ENCODE peak calls at places on chromosomes 12 and 14, in six cellular contexts. Z, V, D, U, A and H are unnamed samples.

GRCh38 chr12:89461190-89461589 is 63.4 kb downstream of the GALNT4 start:
- DNase-seq in Z (no peak), V (no peak), D (no peak), U (no peak), A (no peak), H (no peak)

GRCh38 chr12:103181366-103182152 is 224.1 kb downstream of the ASCL1 start:
- DNase-seq in Z (no peak), V (no peak), D (no peak), U (no peak), A (no peak), H (no peak)

GRCh38 chr12:54139030-54139429 is 49.8 kb downstream of the SMUG1 start:
- DNase-seq in Z (no peak), V (no peak), D (no peak), U (no peak), A (no peak), H (no peak)

GRCh38 chr12:4271433-4272013 is 2.0 kb upstream of the CCND2 start:
- DNase-seq in Z (no peak), V (no peak), D (no peak), U (no peak), A (peak; percentile 41), H (peak; percentile 70)

GRCh38 chr14:95078841-95079240 is 78.5 kb downstream of the DICER1 start:
- DNase-seq in Z (no peak), V (no peak), D (no peak), U (no peak), A (no peak), H (no peak)

GRCh38 chr12:110421701-110422100 is 18.2 kb upstream of the ANAPC7 start:
- DNase-seq in Z (no peak), V (no peak), D (no peak), U (no peak), A (no peak), H (no peak)

GRCh38 chr12:66573605-66574004 is 105.3 kb downstream of the GRIP1 start:
- DNase-seq in Z (no peak), V (no peak), D (no peak), U (peak; percentile 7), A (no peak), H (no peak)

GRCh38 chr12:111424793-111425251 is 19.1 kb downstream of the SH2B3 start:
- DNase-seq in Z (no peak), V (no peak), D (no peak), U (no peak), A (no peak), H (no peak)

GRCh38 chr12:100716658-100716948 is 78.0 kb upstream of the ANO4 start:
- DNase-seq in Z (no peak), V (no peak), D (no peak), U (no peak), A (no peak), H (no peak)

GRCh38 chr14:103928011-103928890 is at the start of gene TDRD9:
- DNase-seq in Z (no peak), V (no peak), D (peak; percentile 32), U (no peak), A (peak; percentile 79), H (no peak)

GRCh38 chr14:103930051-103930604 is 1.9 kb downstream of the TDRD9 start:
- DNase-seq in Z (peak; percentile 48), V (no peak), D (no peak), U (no peak), A (no peak), H (no peak)

GRCh38 chr14:103925316-103925715 is 2.9 kb upstream of the TDRD9 start:
- DNase-seq in Z (no peak), V (no peak), D (no peak), U (no peak), A (no peak), H (no peak)

GRCh38 chr14:103923863-103924262 is 4.4 kb upstream of the TDRD9 start:
- DNase-seq in Z (no peak), V (no peak), D (no peak), U (no peak), A (no peak), H (peak; percentile 60)

GRCh38 chr14:103927566-103927965 is 690 bp upstream of the TDRD9 start:
- DNase-seq in Z (no peak), V (no peak), D (no peak), U (no peak), A (no peak), H (no peak)
- TF ChIP-seq POLR2A in Z (no peak), V (no peak), D (no peak), U (no peak), A (no peak), H (no peak)

GRCh38 chr14:103057372-103058208 is at the start of gene CDC42BPB:
- DNase-seq in Z (peak; percentile 66), V (peak; percentile 81), D (peak; percentile 92), U (peak; percentile 91), A (peak; percentile 91), H (peak; percentile 75)
- TF ChIP-seq POLR2A in Z (peak; percentile 49), V (no peak), D (no peak), U (peak; percentile 45), A (no peak), H (no peak)

DNA sequence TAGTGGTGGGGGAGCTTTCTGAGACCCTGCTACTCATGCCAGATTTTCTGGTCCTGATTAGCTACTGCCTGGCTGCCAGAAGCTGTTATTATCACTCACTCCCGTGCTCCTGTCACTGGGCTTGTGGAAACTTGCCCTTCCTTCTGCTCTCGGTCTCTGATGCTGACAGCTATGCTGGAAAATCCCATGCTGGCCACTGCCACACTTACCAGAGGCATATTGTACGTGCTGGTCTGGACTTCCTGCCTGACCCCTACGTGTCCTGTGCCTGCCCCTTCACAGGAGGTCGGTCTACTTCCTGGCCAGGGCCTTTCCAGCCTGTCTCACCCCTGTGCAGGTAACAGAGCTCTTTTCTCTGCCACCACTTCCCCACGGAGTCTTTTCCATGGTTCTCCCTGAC is 149.4 kb upstream of the PLEKHG7 start:
- DNase-seq in Z (no peak), V (no peak), D (peak; percentile 42), U (no peak), A (peak; percentile 46), H (no peak)
- TF ChIP-seq POLR2A in Z (no peak), V (no peak), D (no peak), U (no peak), A (no peak), H (no peak)

DNA sequence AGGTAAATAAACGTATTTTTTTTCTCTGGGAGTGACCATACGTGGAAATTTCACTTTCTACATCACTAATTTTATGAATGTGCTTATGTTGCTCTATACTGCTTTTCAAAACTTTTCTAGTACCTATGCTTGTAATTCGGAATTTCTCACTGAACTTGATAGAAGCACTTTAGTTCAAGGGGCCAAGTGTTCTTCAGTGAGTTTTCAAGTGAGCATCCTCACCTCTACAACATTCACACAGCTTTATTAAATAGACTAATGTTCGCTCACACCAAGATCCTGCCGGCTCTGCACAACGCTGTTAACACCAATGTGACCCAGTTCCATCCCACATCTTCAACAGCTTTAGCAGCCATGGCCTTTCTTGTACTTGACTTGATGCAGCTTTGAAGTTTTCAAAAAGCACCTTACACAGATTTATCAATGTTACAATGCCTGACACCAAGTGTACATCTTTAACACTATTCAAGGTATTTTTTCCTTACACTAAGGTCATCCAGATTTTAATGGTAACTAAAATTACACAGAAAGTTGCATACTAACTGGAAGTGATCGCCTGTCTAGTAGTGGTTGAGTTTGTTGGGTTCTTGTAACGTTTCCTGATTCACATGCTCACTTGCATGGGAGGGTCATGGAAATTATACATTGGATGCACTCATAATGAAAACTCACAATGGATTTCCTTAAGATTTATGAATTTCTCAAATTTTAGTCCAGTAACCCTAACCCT is 4.5 kb downstream of the UBC start:
- DNase-seq in Z (no peak), V (no peak), D (no peak), U (no peak), A (no peak), H (no peak)
- TF ChIP-seq POLR2A in Z (peak; percentile 75), V (peak; percentile 29), D (peak; percentile 70), U (peak; percentile 3), A (no peak), H (no peak)

GRCh38 chr14:102509744-102510615 is at the start of gene ANKRD9:
- DNase-seq in Z (peak; percentile 85), V (peak; percentile 94), D (peak; percentile 97), U (peak; percentile 97), A (peak; percentile 95), H (peak; percentile 96)
- TF ChIP-seq POLR2A in Z (no peak), V (no peak), D (no peak), U (peak; percentile 82), A (no peak), H (no peak)

DNA sequence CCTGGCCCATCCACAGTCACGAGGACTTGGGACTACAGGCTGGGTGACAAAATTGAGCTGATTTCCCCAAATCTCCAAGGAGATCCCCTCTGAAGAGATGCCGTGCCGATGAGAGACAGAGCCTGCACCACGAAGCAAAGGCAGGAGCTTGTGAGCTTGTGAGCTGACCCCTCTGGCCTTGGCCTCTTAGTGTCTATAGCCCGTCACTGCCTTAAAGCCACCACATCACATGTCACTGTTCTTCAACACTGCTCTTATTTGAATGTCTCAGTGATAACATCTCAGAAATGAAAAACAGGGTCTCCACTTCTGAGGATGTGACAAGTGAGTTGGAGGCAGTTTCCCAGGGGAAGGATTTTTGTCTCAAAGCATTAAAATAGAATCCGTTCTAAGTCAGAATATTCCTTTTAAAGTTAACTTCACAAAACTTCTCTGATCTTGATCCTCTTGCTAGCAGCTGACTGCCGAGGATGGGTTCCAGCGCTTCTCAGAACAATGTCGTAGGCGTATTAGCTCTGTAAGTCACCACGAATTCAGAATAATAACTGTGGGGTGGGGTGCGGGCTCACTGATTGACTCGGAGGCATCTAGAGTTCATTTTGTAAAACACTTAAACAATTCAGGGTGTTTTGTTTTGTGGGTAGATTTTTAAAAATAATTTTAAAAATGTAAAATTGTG is 37.5 kb downstream of the CHST11 start:
- DNase-seq in Z (no peak), V (no peak), D (no peak), U (no peak), A (peak; percentile 69), H (peak; percentile 26)
- TF ChIP-seq POLR2A in Z (no peak), V (no peak), D (no peak), U (no peak), A (no peak), H (no peak)

GRCh38 chr14:96797188-96797942 is at the start of gene VRK1:
- DNase-seq in Z (peak; percentile 90), V (peak; percentile 95), D (peak; percentile 97), U (peak; percentile 97), A (peak; percentile 98), H (peak; percentile 96)
- TF ChIP-seq POLR2A in Z (peak; percentile 63), V (no peak), D (no peak), U (no peak), A (no peak), H (peak; percentile 88)

DNA sequence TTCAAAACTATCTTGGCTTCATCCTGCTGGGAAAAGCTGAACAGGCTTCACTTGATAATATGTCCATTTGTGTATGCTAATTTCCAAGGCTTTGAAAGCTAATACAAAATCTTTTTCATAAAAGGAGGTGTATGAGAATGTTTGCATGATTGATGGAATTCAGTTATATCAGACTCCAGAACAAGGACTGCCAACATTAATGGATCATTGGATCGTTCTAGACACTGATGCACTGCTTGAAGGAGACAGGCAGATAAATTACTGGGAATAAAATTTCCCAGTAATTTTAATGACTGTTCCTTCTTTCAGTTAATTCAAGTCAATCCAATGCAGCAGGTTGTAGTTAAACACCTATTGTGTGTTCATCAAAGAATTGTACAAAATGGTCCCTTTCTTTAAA is 466 bp downstream of the GPRC5D start:
- DNase-seq in Z (no peak), V (no peak), D (no peak), U (no peak), A (no peak), H (no peak)
- TF ChIP-seq POLR2A in Z (no peak), V (no peak), D (no peak), U (no peak), A (no peak), H (no peak)